ENCODE peak calls at places on chromosomes 4 and X, in four cellular contexts. One of them, this sample, is unnamed.

GRCh38 chrX:65871671-65872311 is 168.1 kb downstream of the VSIG4 start:
- DNase-seq in stimulated activated CD4-positive, alpha-beta T cell treated with anti-CD3 and anti-CD28 coated beads, Interleukin-15, amount 100 ng/mL, for 1 hour: no peak
- DNase-seq in tibial artery: peak; percentile 19
- DNase-seq in central memory CD8-positive, alpha-beta T cell: no peak
- DNase-seq in this sample: peak; percentile 7

GRCh38 chrX:118346258-118347094 is 570 bp downstream of the WDR44 start:
- DNase-seq in stimulated activated CD4-positive, alpha-beta T cell treated with anti-CD3 and anti-CD28 coated beads, Interleukin-15, amount 100 ng/mL, for 1 hour: peak; percentile 32
- DNase-seq in central memory CD8-positive, alpha-beta T cell: peak; percentile 19
- DNase-seq in tibial artery: peak; percentile 28
- DNase-seq in this sample: peak; percentile 43

GRCh38 chr4:114782842-114783595 is 184.4 kb downstream of the UGT8 start:
- DNase-seq in stimulated activated CD4-positive, alpha-beta T cell treated with anti-CD3 and anti-CD28 coated beads, Interleukin-15, amount 100 ng/mL, for 1 hour: no peak
- DNase-seq in tibial artery: no peak
- DNase-seq in central memory CD8-positive, alpha-beta T cell: no peak
- DNase-seq in this sample: no peak

GRCh38 chr4:155734951-155735350 is 23.9 kb upstream of the GUCY1B1 start:
- DNase-seq in stimulated activated CD4-positive, alpha-beta T cell treated with anti-CD3 and anti-CD28 coated beads, Interleukin-15, amount 100 ng/mL, for 1 hour: no peak
- DNase-seq in tibial artery: no peak
- DNase-seq in central memory CD8-positive, alpha-beta T cell: no peak
- DNase-seq in this sample: no peak

GRCh38 chr4:55849724-55850123 is 3.7 kb upstream of the EXOC1 start:
- DNase-seq in stimulated activated CD4-positive, alpha-beta T cell treated with anti-CD3 and anti-CD28 coated beads, Interleukin-15, amount 100 ng/mL, for 1 hour: no peak
- DNase-seq in central memory CD8-positive, alpha-beta T cell: no peak
- DNase-seq in tibial artery: no peak
- DNase-seq in this sample: no peak

GRCh38 chrX:47723689-47724088 is 64.7 kb upstream of the UXT start:
- DNase-seq in central memory CD8-positive, alpha-beta T cell: no peak
- DNase-seq in tibial artery: no peak
- DNase-seq in stimulated activated CD4-positive, alpha-beta T cell treated with anti-CD3 and anti-CD28 coated beads, Interleukin-15, amount 100 ng/mL, for 1 hour: no peak
- DNase-seq in this sample: peak; percentile 3

GRCh38 chr4:47510506-47511143 is 25.6 kb downstream of the ATP10D start:
- DNase-seq in central memory CD8-positive, alpha-beta T cell: no peak
- DNase-seq in stimulated activated CD4-positive, alpha-beta T cell treated with anti-CD3 and anti-CD28 coated beads, Interleukin-15, amount 100 ng/mL, for 1 hour: no peak
- DNase-seq in tibial artery: no peak
- DNase-seq in this sample: peak; percentile 5

GRCh38 chr4:28744066-28744465 is 1883.4 kb downstream of the STIM2 start:
- DNase-seq in central memory CD8-positive, alpha-beta T cell: no peak
- DNase-seq in stimulated activated CD4-positive, alpha-beta T cell treated with anti-CD3 and anti-CD28 coated beads, Interleukin-15, amount 100 ng/mL, for 1 hour: no peak
- DNase-seq in tibial artery: no peak
- DNase-seq in this sample: no peak

GRCh38 chr4:78616046-78616498 is 64.5 kb downstream of the ANXA3 start:
- DNase-seq in central memory CD8-positive, alpha-beta T cell: no peak
- DNase-seq in tibial artery: no peak
- DNase-seq in stimulated activated CD4-positive, alpha-beta T cell treated with anti-CD3 and anti-CD28 coated beads, Interleukin-15, amount 100 ng/mL, for 1 hour: no peak
- DNase-seq in this sample: no peak

GRCh38 chrX:133413218-133413925 is 1.9 kb downstream of the GPC4 start:
- DNase-seq in tibial artery: peak; percentile 18
- DNase-seq in central memory CD8-positive, alpha-beta T cell: no peak
- DNase-seq in stimulated activated CD4-positive, alpha-beta T cell treated with anti-CD3 and anti-CD28 coated beads, Interleukin-15, amount 100 ng/mL, for 1 hour: no peak
- DNase-seq in this sample: no peak

GRCh38 chr4:187208641-187209040 is 485.0 kb upstream of the FAT1 start:
- DNase-seq in central memory CD8-positive, alpha-beta T cell: no peak
- DNase-seq in tibial artery: no peak
- DNase-seq in stimulated activated CD4-positive, alpha-beta T cell treated with anti-CD3 and anti-CD28 coated beads, Interleukin-15, amount 100 ng/mL, for 1 hour: no peak
- DNase-seq in this sample: peak; percentile 73

GRCh38 chr4:110107868-110108267 is 90.5 kb downstream of the ELOVL6 start:
- DNase-seq in stimulated activated CD4-positive, alpha-beta T cell treated with anti-CD3 and anti-CD28 coated beads, Interleukin-15, amount 100 ng/mL, for 1 hour: no peak
- DNase-seq in tibial artery: no peak
- DNase-seq in central memory CD8-positive, alpha-beta T cell: no peak
- DNase-seq in this sample: no peak

GRCh38 chr4:26503427-26503826 is 13.1 kb upstream of the CCKAR start:
- DNase-seq in central memory CD8-positive, alpha-beta T cell: no peak
- DNase-seq in tibial artery: no peak
- DNase-seq in stimulated activated CD4-positive, alpha-beta T cell treated with anti-CD3 and anti-CD28 coated beads, Interleukin-15, amount 100 ng/mL, for 1 hour: no peak
- DNase-seq in this sample: no peak

GRCh38 chrX:68429216-68429615 is 4.1 kb downstream of the OPHN1 start:
- DNase-seq in central memory CD8-positive, alpha-beta T cell: no peak
- DNase-seq in tibial artery: no peak
- DNase-seq in stimulated activated CD4-positive, alpha-beta T cell treated with anti-CD3 and anti-CD28 coated beads, Interleukin-15, amount 100 ng/mL, for 1 hour: no peak
- DNase-seq in this sample: no peak

GRCh38 chr4:150119492-150119891 is 41.2 kb downstream of the DCLK2 start:
- DNase-seq in tibial artery: no peak
- DNase-seq in stimulated activated CD4-positive, alpha-beta T cell treated with anti-CD3 and anti-CD28 coated beads, Interleukin-15, amount 100 ng/mL, for 1 hour: no peak
- DNase-seq in central memory CD8-positive, alpha-beta T cell: no peak
- DNase-seq in this sample: no peak

GRCh38 chrX:71225661-71226060 is 2.6 kb downstream of the GJB1 start:
- DNase-seq in tibial artery: no peak
- DNase-seq in central memory CD8-positive, alpha-beta T cell: no peak
- DNase-seq in stimulated activated CD4-positive, alpha-beta T cell treated with anti-CD3 and anti-CD28 coated beads, Interleukin-15, amount 100 ng/mL, for 1 hour: no peak
- DNase-seq in this sample: no peak

GRCh38 chr4:8528713-8529112 is 51.5 kb upstream of the GPR78 start:
- DNase-seq in tibial artery: no peak
- DNase-seq in stimulated activated CD4-positive, alpha-beta T cell treated with anti-CD3 and anti-CD28 coated beads, Interleukin-15, amount 100 ng/mL, for 1 hour: no peak
- DNase-seq in central memory CD8-positive, alpha-beta T cell: no peak
- DNase-seq in this sample: no peak

GRCh38 chr4:41432889-41433288 is 105.1 kb upstream of the LIMCH1 start:
- DNase-seq in stimulated activated CD4-positive, alpha-beta T cell treated with anti-CD3 and anti-CD28 coated beads, Interleukin-15, amount 100 ng/mL, for 1 hour: no peak
- DNase-seq in tibial artery: no peak
- DNase-seq in central memory CD8-positive, alpha-beta T cell: no peak
- DNase-seq in this sample: no peak